ENCODE peak calls at places on chromosomes 2 and 18, in nine cellular contexts. X is cardiac fibroblast, V is thoracic aorta, C is sigmoid colon, N is HepG2, J is adrenal gland, A is fibroblast of the aortic adventitia, Y is coronary artery, H is PC-9. D is an unnamed sample.

GRCh38 chr2:96685592-96686459 is 43.3 kb downstream of the FER1L5 start:
- DNase-seq in X (no peak), V (no peak), C (peak; percentile 60), N (peak; percentile 74), J (no peak), A (peak; percentile 11), Y (no peak), H (no peak), D (peak; percentile 25)

GRCh38 chr2:240213226-240213475 is 72.7 kb upstream of the OTOS start:
- DNase-seq in X (no peak), V (no peak), C (peak; percentile 53), N (no peak), J (peak; percentile 63), A (no peak), Y (no peak), H (no peak), D (no peak)

GRCh38 chr18:36499938-36500337 is 202.4 kb downstream of the FHOD3 start:
- DNase-seq in X (no peak), V (no peak), C (no peak), N (no peak), J (no peak), A (no peak), Y (no peak), H (no peak), D (peak; percentile 57)

GRCh38 chr2:43269074-43269572 is 42.7 kb upstream of the ZFP36L2 start:
- DNase-seq in X (peak; percentile 99), V (peak; percentile 78), C (peak; percentile 94), N (no peak), J (peak; percentile 98), A (peak; percentile 96), Y (peak; percentile 98), H (peak; percentile 32), D (peak; percentile 98)

GRCh38 chr2:173264603-173265366 is 89.9 kb upstream of the CDCA7 start:
- DNase-seq in X (no peak), V (no peak), C (no peak), N (no peak), J (peak; percentile 44), A (no peak), Y (no peak), H (no peak), D (no peak)

GRCh38 chr18:55301196-55301540 is 286.8 kb downstream of the TCF4 start:
- DNase-seq in X (no peak), V (no peak), C (no peak), N (no peak), J (no peak), A (no peak), Y (no peak), H (no peak), D (peak; percentile 41)

GRCh38 chr2:31054817-31055216 is 83.4 kb downstream of the GALNT14 start:
- DNase-seq in X (no peak), V (no peak), C (no peak), N (no peak), J (no peak), A (no peak), Y (no peak), H (no peak), D (no peak)

GRCh38 chr18:22344908-22345670 is 72.6 kb downstream of the CTAGE1 start:
- DNase-seq in X (no peak), V (no peak), C (no peak), N (no peak), J (no peak), A (no peak), Y (no peak), H (no peak), D (no peak)

GRCh38 chr18:45324489-45325111 is 290.7 kb upstream of the SLC14A2 start:
- DNase-seq in X (peak; percentile 12), V (peak; percentile 13), C (peak; percentile 84), N (no peak), J (peak; percentile 76), A (peak; percentile 94), Y (peak; percentile 86), H (no peak), D (peak; percentile 55)

GRCh38 chr2:12718662-12719399 is 2.1 kb downstream of the TRIB2 start:
- DNase-seq in X (peak; percentile 45), V (no peak), C (no peak), N (no peak), J (no peak), A (no peak), Y (no peak), H (no peak), D (no peak)

GRCh38 chr2:235230809-235231601 is 262.8 kb upstream of the AGAP1 start:
- DNase-seq in X (peak; percentile 63), V (no peak), C (no peak), N (no peak), J (no peak), A (peak; percentile 31), Y (no peak), H (no peak), D (no peak)

DNA sequence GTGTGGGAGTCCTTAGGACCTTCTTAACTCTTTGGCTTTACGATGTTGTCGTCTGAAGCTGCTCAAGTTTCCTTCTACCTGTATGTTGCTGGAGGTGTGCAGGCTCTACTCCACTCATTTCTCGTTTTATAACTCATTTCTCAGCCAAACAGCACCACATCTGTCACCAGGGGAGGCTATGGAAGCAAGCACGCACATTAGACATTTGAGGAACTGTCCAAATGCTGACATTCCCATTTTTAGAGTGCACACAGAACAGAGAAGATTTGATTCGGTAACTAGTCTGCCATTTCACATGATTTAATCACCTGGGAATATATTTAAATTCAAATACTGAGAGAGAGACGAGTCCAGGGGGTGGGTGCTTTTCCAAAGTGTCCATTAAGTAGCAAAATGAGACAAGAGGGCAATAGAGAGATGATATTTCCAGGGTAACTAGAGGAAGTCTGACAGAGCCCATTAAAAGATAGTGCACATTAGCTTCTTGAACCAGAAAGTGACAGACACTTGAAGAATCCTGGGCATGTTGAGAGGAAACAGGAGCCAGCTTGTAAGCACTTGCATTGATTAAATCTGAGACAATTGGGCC is 793.3 kb downstream of the TDRD15 start:
- DNase-seq in X (peak; percentile 12), V (no peak), C (no peak), N (no peak), J (no peak), A (no peak), Y (no peak), H (no peak), D (no peak)
- TF ChIP-seq CTCF in X (no peak), V (no peak), C (no peak), N (no peak), J (no peak), A (no peak), Y (no peak), H (no peak), D (no peak)

DNA sequence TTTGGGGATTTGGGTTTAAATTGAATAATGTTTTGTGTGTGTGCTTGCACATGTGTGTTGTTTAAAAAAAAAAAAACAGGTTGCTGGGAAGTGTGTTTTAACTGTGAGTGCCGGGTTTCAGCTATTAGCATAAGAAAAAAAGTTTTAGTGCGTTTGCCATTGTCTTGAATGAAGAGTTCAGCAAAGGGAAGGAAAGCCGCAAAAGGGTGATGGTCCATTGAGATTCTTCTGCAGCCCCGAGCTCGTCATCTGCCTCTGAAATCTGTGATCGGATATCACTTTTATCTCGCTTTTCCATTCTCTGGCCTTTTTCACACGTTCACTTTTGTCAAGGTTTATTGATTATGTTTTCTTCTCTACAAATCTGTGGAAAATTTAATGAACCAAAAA is 4.7 kb downstream of the GLI2 start:
- DNase-seq in X (no peak), V (no peak), C (no peak), N (no peak), J (no peak), A (no peak), Y (no peak), H (no peak), D (no peak)
- H3K4me3 ChIP-seq in X (no peak overlapping the region), V (no peak overlapping the region), C (no peak overlapping the region), N (no peak overlapping the region), J (no peak overlapping the region), A (no peak overlapping the region), Y (no peak overlapping the region), H (no peak overlapping the region), D (no peak overlapping the region)

GRCh38 chr2:119011162-119011909 is 69.3 kb downstream of the MARCO start:
- DNase-seq in X (peak; percentile 29), V (no peak), C (no peak), N (peak; percentile 33), J (no peak), A (peak; percentile 29), Y (peak; percentile 69), H (peak; percentile 51), D (peak; percentile 19)
- TF ChIP-seq CTCF in X (peak; percentile 48), V (no peak), C (peak; percentile 25), N (peak; percentile 93), J (peak; percentile 37), A (peak; percentile 53), Y (peak; percentile 17), H (peak; percentile 79), D (peak; percentile 50)

GRCh38 chr18:13801260-13801601 is 22.7 kb upstream of the MC5R start:
- DNase-seq in X (no peak), V (no peak), C (no peak), N (no peak), J (no peak), A (no peak), Y (no peak), H (no peak), D (no peak)
- H3K4me3 ChIP-seq in X (peak overlapping the region; percentile 9), V (peak overlapping the region; percentile 61), C (peak overlapping the region; percentile 32), N (peak overlapping the region; percentile 38), J (no peak overlapping the region), A (peak overlapping the region; percentile 40), Y (peak overlapping the region; percentile 60), H (no peak overlapping the region), D (no peak overlapping the region)

DNA sequence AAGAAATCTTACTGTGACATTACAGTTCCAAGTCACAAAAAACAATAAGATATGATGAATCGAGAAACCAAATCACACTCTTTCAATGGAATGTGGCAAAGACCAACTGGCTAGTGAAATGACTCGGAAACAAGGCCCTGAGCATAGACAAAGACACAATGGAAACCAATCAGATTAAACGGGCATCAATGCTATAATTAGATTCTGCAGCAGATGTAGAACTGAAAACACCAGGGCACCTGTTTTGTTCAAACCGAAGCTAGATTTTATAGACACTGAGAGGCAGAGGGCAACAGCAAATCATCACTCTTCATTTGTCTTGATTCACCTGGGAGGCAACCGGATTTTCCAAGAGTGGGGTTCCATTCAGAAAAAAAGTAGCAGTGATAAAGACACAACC is 92.8 kb upstream of the BARD1 start:
- DNase-seq in X (no peak), V (no peak), C (no peak), N (no peak), J (no peak), A (no peak), Y (no peak), H (no peak), D (no peak)
- TF ChIP-seq CTCF in X (no peak), V (no peak), C (no peak), N (no peak), J (no peak), A (no peak), Y (no peak), H (no peak), D (no peak)